ENCODE peak calls at places on chromosomes 11 and 22, in nine cellular contexts. F is Kasumi-1, D is hypothalamus, N is fibroblast of the conjunctiva, P is A549, I is OCI-M1, J is GM13976, T is DMS153, R is M059J. O is an unnamed sample.

GRCh38 chr11:1674879-1675235 is 22.1 kb upstream of the KRTAP5-6 start:
- DNase-seq in F (no peak), D (no peak), N (no peak), P (no peak), I (no peak), J (no peak), T (no peak), R (no peak), O (no peak)

GRCh38 chr11:36500315-36500721 is 9.8 kb downstream of the TRAF6 start:
- DNase-seq in F (peak), D (no peak), N (peak), P (peak), I (peak), J (peak), T (no peak), R (peak), O (no peak)

GRCh38 chr11:61756452-61757212 is 4.2 kb downstream of the MYRF start:
- DNase-seq in F (peak), D (no peak), N (no peak), P (peak), I (peak), J (peak), T (no peak), R (peak), O (no peak)

GRCh38 chr11:18115360-18116127 is 9.7 kb upstream of the SAAL1 start:
- DNase-seq in F (peak), D (peak), N (peak), P (peak), I (peak), J (peak), T (peak), R (peak), O (peak)

GRCh38 chr11:9651899-9652748 is 11.8 kb upstream of the SWAP70 start:
- DNase-seq in F (no peak), D (no peak), N (no peak), P (no peak), I (peak), J (no peak), T (no peak), R (no peak), O (no peak)

GRCh38 chr22:27867114-27867957 is 51.7 kb downstream of the PITPNB start:
- DNase-seq in F (no peak), D (no peak), N (no peak), P (no peak), I (no peak), J (no peak), T (no peak), R (peak), O (no peak)

GRCh38 chr11:17593466-17594245 is 46.6 kb downstream of the OTOG start:
- DNase-seq in F (no peak), D (no peak), N (no peak), P (no peak), I (no peak), J (no peak), T (no peak), R (no peak), O (peak)

GRCh38 chr22:32644252-32645100 is 157.0 kb upstream of the TIMP3 start:
- DNase-seq in F (peak), D (no peak), N (no peak), P (no peak), I (peak), J (no peak), T (peak), R (peak), O (no peak)